ENCODE peak calls at places on chromosome 5, in ten cellular contexts. One of them, this sample, is unnamed.

GRCh38 chr5:132668706-132669454 is 4.9 kb upstream of the IL4 start:
- DNase-seq in MCF 10A: no peak
- DNase-seq in fibroblast of lung: no peak
- DNase-seq in sigmoid colon: no peak
- DNase-seq in PC-9: no peak
- DNase-seq in heart right ventricle: no peak
- DNase-seq in CD8-positive, alpha-beta T cell: no peak
- DNase-seq in IMR-90: no peak
- DNase-seq in AG04449: no peak
- DNase-seq in neural progenitor cell: no peak
- DNase-seq in this sample: no peak

GRCh38 chr5:67094476-67095300 is 101.9 kb downstream of the CD180 start:
- DNase-seq in fibroblast of lung: peak; percentile 86
- DNase-seq in IMR-90: peak; percentile 56
- DNase-seq in MCF 10A: peak; percentile 60
- DNase-seq in sigmoid colon: no peak
- DNase-seq in neural progenitor cell: peak; percentile 38
- DNase-seq in heart right ventricle: no peak
- DNase-seq in AG04449: peak; percentile 17
- DNase-seq in PC-9: no peak
- DNase-seq in CD8-positive, alpha-beta T cell: no peak
- DNase-seq in this sample: no peak

GRCh38 chr5:169146158-169146557 is 154.8 kb downstream of the SLIT3 start:
- DNase-seq in fibroblast of lung: no peak
- DNase-seq in neural progenitor cell: no peak
- DNase-seq in AG04449: no peak
- DNase-seq in MCF 10A: no peak
- DNase-seq in sigmoid colon: no peak
- DNase-seq in IMR-90: no peak
- DNase-seq in heart right ventricle: no peak
- DNase-seq in PC-9: no peak
- DNase-seq in CD8-positive, alpha-beta T cell: no peak
- DNase-seq in this sample: no peak

GRCh38 chr5:149133795-149134777 is 7.2 kb upstream of the ABLIM3 start:
- DNase-seq in fibroblast of lung: peak; percentile 92
- DNase-seq in AG04449: no peak
- DNase-seq in sigmoid colon: no peak
- DNase-seq in neural progenitor cell: no peak
- DNase-seq in MCF 10A: peak; percentile 99
- DNase-seq in CD8-positive, alpha-beta T cell: no peak
- DNase-seq in PC-9: peak; percentile 92
- DNase-seq in heart right ventricle: no peak
- DNase-seq in IMR-90: peak; percentile 92
- DNase-seq in this sample: no peak

GRCh38 chr5:135944967-135945560 is 9.7 kb downstream of the LECT2 start:
- DNase-seq in heart right ventricle: peak; percentile 68
- DNase-seq in MCF 10A: peak; percentile 94
- DNase-seq in CD8-positive, alpha-beta T cell: no peak
- DNase-seq in fibroblast of lung: peak; percentile 78
- DNase-seq in PC-9: peak; percentile 31
- DNase-seq in neural progenitor cell: peak; percentile 87
- DNase-seq in AG04449: peak; percentile 56
- DNase-seq in IMR-90: peak; percentile 89
- DNase-seq in sigmoid colon: peak; percentile 76
- DNase-seq in this sample: peak; percentile 49

GRCh38 chr5:178515776-178516561 is 74.2 kb downstream of the COL23A1 start:
- DNase-seq in neural progenitor cell: no peak
- DNase-seq in CD8-positive, alpha-beta T cell: no peak
- DNase-seq in PC-9: no peak
- DNase-seq in AG04449: no peak
- DNase-seq in heart right ventricle: no peak
- DNase-seq in fibroblast of lung: no peak
- DNase-seq in MCF 10A: no peak
- DNase-seq in sigmoid colon: peak; percentile 39
- DNase-seq in IMR-90: no peak
- DNase-seq in this sample: no peak

GRCh38 chr5:20649966-20650365 is 662.0 kb upstream of the CDH18 start:
- DNase-seq in CD8-positive, alpha-beta T cell: no peak
- DNase-seq in neural progenitor cell: no peak
- DNase-seq in AG04449: no peak
- DNase-seq in IMR-90: no peak
- DNase-seq in PC-9: no peak
- DNase-seq in heart right ventricle: no peak
- DNase-seq in fibroblast of lung: no peak
- DNase-seq in sigmoid colon: no peak
- DNase-seq in MCF 10A: peak; percentile 56
- DNase-seq in this sample: no peak

GRCh38 chr5:60382761-60383160 is 317.2 kb downstream of the DEPDC1B start:
- DNase-seq in CD8-positive, alpha-beta T cell: no peak
- DNase-seq in fibroblast of lung: peak; percentile 23
- DNase-seq in neural progenitor cell: no peak
- DNase-seq in AG04449: no peak
- DNase-seq in MCF 10A: peak; percentile 35
- DNase-seq in PC-9: no peak
- DNase-seq in sigmoid colon: no peak
- DNase-seq in heart right ventricle: no peak
- DNase-seq in IMR-90: peak; percentile 20
- DNase-seq in this sample: peak; percentile 17

GRCh38 chr5:136056771-136057335 is 28.1 kb downstream of the TGFBI start:
- DNase-seq in neural progenitor cell: no peak
- DNase-seq in heart right ventricle: no peak
- DNase-seq in CD8-positive, alpha-beta T cell: no peak
- DNase-seq in fibroblast of lung: no peak
- DNase-seq in AG04449: no peak
- DNase-seq in sigmoid colon: no peak
- DNase-seq in MCF 10A: no peak
- DNase-seq in PC-9: no peak
- DNase-seq in IMR-90: no peak
- DNase-seq in this sample: no peak

GRCh38 chr5:172282277-172283019 is 1.1 kb downstream of the UBTD2 start:
- DNase-seq in fibroblast of lung: peak; percentile 64
- DNase-seq in neural progenitor cell: no peak
- DNase-seq in heart right ventricle: no peak
- DNase-seq in AG04449: no peak
- DNase-seq in MCF 10A: peak; percentile 36
- DNase-seq in PC-9: no peak
- DNase-seq in sigmoid colon: no peak
- DNase-seq in CD8-positive, alpha-beta T cell: no peak
- DNase-seq in IMR-90: peak; percentile 33
- DNase-seq in this sample: no peak

GRCh38 chr5:55900776-55901175 is 49.6 kb downstream of the IL31RA start:
- DNase-seq in sigmoid colon: no peak
- DNase-seq in IMR-90: no peak
- DNase-seq in neural progenitor cell: no peak
- DNase-seq in fibroblast of lung: no peak
- DNase-seq in heart right ventricle: no peak
- DNase-seq in PC-9: no peak
- DNase-seq in AG04449: no peak
- DNase-seq in MCF 10A: no peak
- DNase-seq in CD8-positive, alpha-beta T cell: no peak
- DNase-seq in this sample: no peak

GRCh38 chr5:55903121-55903701 is 52.1 kb downstream of the IL31RA start:
- DNase-seq in heart right ventricle: no peak
- DNase-seq in CD8-positive, alpha-beta T cell: peak; percentile 47
- DNase-seq in AG04449: no peak
- DNase-seq in neural progenitor cell: no peak
- DNase-seq in MCF 10A: peak; percentile 60
- DNase-seq in sigmoid colon: no peak
- DNase-seq in IMR-90: peak; percentile 13
- DNase-seq in fibroblast of lung: peak; percentile 70
- DNase-seq in PC-9: no peak
- DNase-seq in this sample: peak; percentile 78

GRCh38 chr5:55905251-55905650 is 54.1 kb downstream of the IL31RA start:
- DNase-seq in heart right ventricle: no peak
- DNase-seq in IMR-90: no peak
- DNase-seq in PC-9: no peak
- DNase-seq in fibroblast of lung: no peak
- DNase-seq in CD8-positive, alpha-beta T cell: no peak
- DNase-seq in MCF 10A: no peak
- DNase-seq in neural progenitor cell: no peak
- DNase-seq in AG04449: no peak
- DNase-seq in sigmoid colon: no peak
- DNase-seq in this sample: no peak

GRCh38 chr5:55904152-55904551 is 53.0 kb downstream of the IL31RA start:
- DNase-seq in AG04449: no peak
- DNase-seq in MCF 10A: peak; percentile 20
- DNase-seq in PC-9: no peak
- DNase-seq in sigmoid colon: no peak
- DNase-seq in heart right ventricle: peak; percentile 13
- DNase-seq in CD8-positive, alpha-beta T cell: no peak
- DNase-seq in neural progenitor cell: no peak
- DNase-seq in IMR-90: peak; percentile 17
- DNase-seq in fibroblast of lung: peak; percentile 52
- DNase-seq in this sample: no peak

DNA sequence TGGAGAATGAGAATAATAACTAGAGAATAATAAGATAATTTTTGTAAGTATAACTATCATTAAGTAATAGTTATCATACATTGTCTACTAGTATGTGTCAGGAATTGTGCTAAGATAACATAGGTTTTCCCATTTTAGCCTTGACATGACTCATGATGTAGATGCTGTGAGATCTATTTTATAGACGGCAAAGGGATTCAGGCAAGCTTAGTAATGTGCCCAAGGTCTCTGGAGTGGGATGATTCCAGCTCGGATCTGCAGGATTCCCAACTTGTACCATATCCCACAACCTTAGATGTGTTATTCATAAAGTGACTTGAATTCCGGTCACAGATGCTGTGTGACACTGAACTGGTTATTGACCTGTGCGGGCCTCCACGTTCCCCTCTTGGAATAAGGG is 51.5 kb downstream of the IL31RA start:
- DNase-seq in fibroblast of lung: peak; percentile 23
- DNase-seq in neural progenitor cell: no peak
- DNase-seq in heart right ventricle: no peak
- DNase-seq in PC-9: no peak
- DNase-seq in sigmoid colon: no peak
- DNase-seq in AG04449: no peak
- DNase-seq in MCF 10A: no peak
- DNase-seq in CD8-positive, alpha-beta T cell: no peak
- DNase-seq in IMR-90: peak; percentile 27
- DNase-seq in this sample: no peak
- TF ChIP-seq CTCF in fibroblast of lung: no peak
- TF ChIP-seq CTCF in neural progenitor cell: no peak
- TF ChIP-seq CTCF in heart right ventricle: no peak
- TF ChIP-seq CTCF in PC-9: no peak
- TF ChIP-seq CTCF in sigmoid colon: no peak
- TF ChIP-seq CTCF in AG04449: no peak
- TF ChIP-seq CTCF in MCF 10A: no peak
- TF ChIP-seq CTCF in CD8-positive, alpha-beta T cell: no peak
- TF ChIP-seq CTCF in IMR-90: no peak
- TF ChIP-seq CTCF in this sample: no peak

DNA sequence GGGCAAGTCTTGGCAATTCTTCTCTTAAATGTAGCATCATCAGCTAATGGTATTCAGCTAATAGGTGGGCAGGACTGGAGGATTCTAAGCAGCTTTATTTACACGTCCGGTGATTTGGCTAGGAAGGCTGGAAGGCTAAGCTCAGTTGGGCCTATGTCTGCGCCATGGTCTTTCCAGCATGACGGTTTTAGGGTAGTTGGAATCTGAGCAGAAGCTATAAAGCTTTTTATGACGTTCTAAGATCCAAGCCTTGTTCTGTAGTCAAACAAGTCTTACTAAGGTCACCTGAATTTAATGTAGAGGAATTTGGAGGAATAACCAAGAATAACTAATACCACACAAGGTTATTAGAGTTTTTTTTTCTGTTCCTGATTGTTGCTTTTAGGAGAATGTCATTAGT is 66.2 kb downstream of the CDC42SE2 start:
- DNase-seq in IMR-90: no peak
- DNase-seq in sigmoid colon: no peak
- DNase-seq in CD8-positive, alpha-beta T cell: no peak
- DNase-seq in fibroblast of lung: no peak
- DNase-seq in AG04449: no peak
- DNase-seq in MCF 10A: no peak
- DNase-seq in heart right ventricle: no peak
- DNase-seq in neural progenitor cell: no peak
- DNase-seq in PC-9: no peak
- DNase-seq in this sample: no peak
- TF ChIP-seq CTCF in IMR-90: no peak
- TF ChIP-seq CTCF in sigmoid colon: no peak
- TF ChIP-seq CTCF in CD8-positive, alpha-beta T cell: no peak
- TF ChIP-seq CTCF in fibroblast of lung: no peak
- TF ChIP-seq CTCF in AG04449: no peak
- TF ChIP-seq CTCF in MCF 10A: no peak
- TF ChIP-seq CTCF in heart right ventricle: no peak
- TF ChIP-seq CTCF in neural progenitor cell: no peak
- TF ChIP-seq CTCF in PC-9: no peak
- TF ChIP-seq CTCF in this sample: no peak

GRCh38 chr5:52580921-52581320 is 206.8 kb upstream of the ITGA1 start:
- DNase-seq in IMR-90: peak; percentile 27
- DNase-seq in PC-9: no peak
- DNase-seq in AG04449: no peak
- DNase-seq in heart right ventricle: no peak
- DNase-seq in neural progenitor cell: no peak
- DNase-seq in sigmoid colon: no peak
- DNase-seq in fibroblast of lung: peak; percentile 54
- DNase-seq in MCF 10A: peak; percentile 78
- DNase-seq in CD8-positive, alpha-beta T cell: no peak
- DNase-seq in this sample: no peak

GRCh38 chr5:52587131-52587530 is 200.6 kb upstream of the ITGA1 start:
- DNase-seq in fibroblast of lung: no peak
- DNase-seq in neural progenitor cell: no peak
- DNase-seq in heart right ventricle: no peak
- DNase-seq in sigmoid colon: no peak
- DNase-seq in PC-9: no peak
- DNase-seq in CD8-positive, alpha-beta T cell: no peak
- DNase-seq in AG04449: no peak
- DNase-seq in IMR-90: no peak
- DNase-seq in MCF 10A: no peak
- DNase-seq in this sample: no peak

GRCh38 chr5:52579391-52579790 is 208.3 kb upstream of the ITGA1 start:
- DNase-seq in AG04449: no peak
- DNase-seq in neural progenitor cell: no peak
- DNase-seq in PC-9: no peak
- DNase-seq in MCF 10A: no peak
- DNase-seq in sigmoid colon: no peak
- DNase-seq in fibroblast of lung: no peak
- DNase-seq in IMR-90: no peak
- DNase-seq in CD8-positive, alpha-beta T cell: no peak
- DNase-seq in heart right ventricle: no peak
- DNase-seq in this sample: no peak

GRCh38 chr5:52577546-52577945 is 210.2 kb upstream of the ITGA1 start:
- DNase-seq in MCF 10A: no peak
- DNase-seq in fibroblast of lung: no peak
- DNase-seq in PC-9: no peak
- DNase-seq in AG04449: no peak
- DNase-seq in heart right ventricle: no peak
- DNase-seq in sigmoid colon: no peak
- DNase-seq in CD8-positive, alpha-beta T cell: no peak
- DNase-seq in IMR-90: no peak
- DNase-seq in neural progenitor cell: no peak
- DNase-seq in this sample: no peak

GRCh38 chr5:52582313-52582712 is 205.4 kb upstream of the ITGA1 start:
- DNase-seq in IMR-90: no peak
- DNase-seq in neural progenitor cell: peak; percentile 13
- DNase-seq in PC-9: no peak
- DNase-seq in heart right ventricle: no peak
- DNase-seq in CD8-positive, alpha-beta T cell: no peak
- DNase-seq in AG04449: no peak
- DNase-seq in fibroblast of lung: no peak
- DNase-seq in MCF 10A: no peak
- DNase-seq in sigmoid colon: no peak
- DNase-seq in this sample: no peak
- TF ChIP-seq CTCF in IMR-90: no peak
- TF ChIP-seq CTCF in neural progenitor cell: peak; percentile 51
- TF ChIP-seq CTCF in PC-9: no peak
- TF ChIP-seq CTCF in heart right ventricle: no peak
- TF ChIP-seq CTCF in CD8-positive, alpha-beta T cell: no peak
- TF ChIP-seq CTCF in AG04449: no peak
- TF ChIP-seq CTCF in fibroblast of lung: no peak
- TF ChIP-seq CTCF in MCF 10A: no peak
- TF ChIP-seq CTCF in sigmoid colon: no peak
- TF ChIP-seq CTCF in this sample: peak; percentile 14

GRCh38 chr5:55176176-55176818 is 3.3 kb upstream of the CDC20B start:
- DNase-seq in fibroblast of lung: no peak
- DNase-seq in heart right ventricle: no peak
- DNase-seq in IMR-90: no peak
- DNase-seq in neural progenitor cell: peak; percentile 94
- DNase-seq in sigmoid colon: no peak
- DNase-seq in CD8-positive, alpha-beta T cell: no peak
- DNase-seq in MCF 10A: peak; percentile 66
- DNase-seq in PC-9: peak; percentile 72
- DNase-seq in AG04449: no peak
- DNase-seq in this sample: peak; percentile 26
- TF ChIP-seq CTCF in fibroblast of lung: no peak
- TF ChIP-seq CTCF in heart right ventricle: peak; percentile 17
- TF ChIP-seq CTCF in IMR-90: peak; percentile 7
- TF ChIP-seq CTCF in neural progenitor cell: peak; percentile 31
- TF ChIP-seq CTCF in sigmoid colon: no peak
- TF ChIP-seq CTCF in CD8-positive, alpha-beta T cell: no peak
- TF ChIP-seq CTCF in MCF 10A: peak; percentile 10
- TF ChIP-seq CTCF in PC-9: no peak
- TF ChIP-seq CTCF in AG04449: no peak
- TF ChIP-seq CTCF in this sample: peak; percentile 2